ENCODE peak calls at places on chromosomes 16 and 17, in ten cellular contexts. G is activated gamma-delta T cell treated with anti-CD3 and anti-CD28 coated beads, Interleukin-2, amount 50 U/mL, for 16 hours; B is neural crest cell; Y is ELF-1; V is posterior cingulate gyrus; U is LHCN-M2; Q is AG08395; T is substantia nigra; S is hepatic stellate cell; H is gastrocnemius medialis. M is an unnamed sample.

GRCh38 chr17:78058581-78058980 is 70.0 kb downstream of the TMC6 start:
- DNase-seq in S (no peak), G (no peak), T (no peak), H (no peak), B (no peak), Y (no peak), U (no peak), Q (no peak), V (no peak), M (no peak)

GRCh38 chr16:88768041-88768876 is 16.8 kb downstream of the PIEZO1 start:
- DNase-seq in S (peak; percentile 80), G (no peak), V (no peak), U (peak; percentile 74), H (no peak), Q (peak; percentile 55), Y (no peak), B (no peak), T (peak; percentile 42), M (no peak)

GRCh38 chr17:18108400-18109312 is at the start of gene MYO15A:
- DNase-seq in S (no peak), V (no peak), T (no peak), B (no peak), Q (no peak), Y (no peak), U (no peak), H (no peak), G (no peak), M (no peak)

GRCh38 chr17:6761817-6762216 is 6.0 kb downstream of the XAF1 start:
- DNase-seq in S (no peak), H (no peak), T (no peak), U (no peak), B (no peak), Y (no peak), V (no peak), G (no peak), Q (no peak), M (no peak)

GRCh38 chr17:7972131-7972785 is 30.2 kb upstream of the GUCY2D start:
- DNase-seq in U (peak; percentile 17), B (no peak), Q (no peak), G (no peak), H (peak; percentile 75), T (no peak), S (no peak), V (no peak), Y (no peak), M (no peak)

GRCh38 chr16:23504076-23504452 is 6.2 kb downstream of the GGA2 start:
- DNase-seq in V (no peak), B (no peak), H (peak; percentile 80), G (no peak), U (peak; percentile 76), Y (no peak), Q (peak; percentile 63), T (no peak), S (no peak), M (no peak)

GRCh38 chr17:78737332-78737731 is 44.7 kb downstream of the CYTH1 start:
- DNase-seq in U (peak; percentile 69), V (no peak), S (peak; percentile 42), T (no peak), G (no peak), Q (peak; percentile 74), B (no peak), H (no peak), Y (no peak), M (no peak)

GRCh38 chr17:56291226-56291805 is 138.0 kb downstream of the ANKFN1 start:
- DNase-seq in G (no peak), Q (peak; percentile 15), V (no peak), S (no peak), U (peak; percentile 64), H (no peak), Y (no peak), B (no peak), T (no peak), M (no peak)

GRCh38 chr16:81443688-81444447 is 740 bp upstream of the CMIP start:
- DNase-seq in S (no peak), U (no peak), T (no peak), H (no peak), Q (no peak), Y (peak; percentile 32), V (no peak), B (peak; percentile 35), G (no peak), M (peak; percentile 59)

GRCh38 chr17:45135978-45136791 is 698 bp downstream of the ACBD4 start:
- DNase-seq in U (no peak), B (no peak), T (no peak), Q (no peak), Y (no peak), V (no peak), G (no peak), S (peak; percentile 29), H (no peak), M (no peak)

GRCh38 chr16:2808181-2808580 is 8.9 kb upstream of the PRSS21 start:
- DNase-seq in B (no peak), Y (no peak), H (no peak), G (no peak), V (peak; percentile 17), S (no peak), T (no peak), U (no peak), Q (no peak), M (no peak)